ENCODE peak calls at places on chromosomes 2 and 18, in four cellular contexts. L is skeletal muscle cell, M is HEK293T, E is foreskin keratinocyte. O is an unnamed sample.

GRCh38 chr2:232874677-232875223 is 4.7 kb downstream of the SNORC start:
- DNase-seq in L (no peak), M (no peak), E (no peak), O (no peak)

GRCh38 chr2:2234398-2234797 is 96.7 kb downstream of the MYT1L start:
- DNase-seq in L (no peak), M (no peak), E (no peak), O (no peak)

GRCh38 chr2:147689510-147689909 is 155.3 kb upstream of the ACVR2A start:
- DNase-seq in L (no peak), M (no peak), E (peak; percentile 21), O (no peak)

GRCh38 chr2:139389391-139389790 is 609.2 kb upstream of the NXPH2 start:
- DNase-seq in L (no peak), M (no peak), E (no peak), O (no peak)

GRCh38 chr2:42486145-42486906 is 7.5 kb downstream of the KCNG3 start:
- DNase-seq in L (no peak), M (no peak), E (no peak), O (no peak)

GRCh38 chr2:1203772-1204171 is 209.5 kb upstream of the TPO start:
- DNase-seq in L (no peak), M (no peak), E (no peak), O (no peak)

GRCh38 chr18:57837917-57838548 is 34.9 kb upstream of the ATP8B1 start:
- DNase-seq in L (no peak), M (no peak), E (no peak), O (no peak)

GRCh38 chr2:121809607-121810006 is 54.2 kb downstream of the TSN start:
- DNase-seq in L (no peak), M (no peak), E (no peak), O (peak; percentile 1)

GRCh38 chr2:203191958-203192357 is 46.9 kb upstream of the CYP20A1 start:
- DNase-seq in L (no peak), M (no peak), E (no peak), O (no peak)

GRCh38 chr2:104852161-104852689 is 1.7 kb upstream of the POU3F3 start:
- DNase-seq in L (no peak), M (no peak), E (no peak), O (no peak)

GRCh38 chr18:65753520-65753919 is 2.7 kb downstream of the CDH7 start:
- DNase-seq in L (no peak), M (peak; percentile 33), E (no peak), O (peak; percentile 54)

GRCh38 chr2:132662742-132663141 is 7.3 kb downstream of the LYPD1 start:
- DNase-seq in L (peak; percentile 37), M (peak; percentile 8), E (no peak), O (no peak)

O was measured in iPS-NIHi11.